ENCODE peak calls at places on chromosomes 12 and 14, in four cellular contexts. M is upper lobe of left lung, A is HL-60, E is astrocyte of the spinal cord. F is an unnamed sample.

GRCh38 chr12:118525216-118525615 is 148.9 kb downstream of the SUDS3 start:
- DNase-seq in M (no peak), A (no peak), E (no peak), F (no peak)

GRCh38 chr12:55712154-55712553 is 3.7 kb upstream of the BLOC1S1 start:
- DNase-seq in M (no peak), A (no peak), E (no peak), F (no peak)

GRCh38 chr14:68146812-68147211 is 327.2 kb downstream of the RAD51B start:
- DNase-seq in M (no peak), A (no peak), E (peak; percentile 98), F (no peak)

GRCh38 chr12:60930146-60930545 is 1330.1 kb upstream of the USP15 start:
- DNase-seq in M (no peak), A (no peak), E (no peak), F (no peak)

GRCh38 chr12:52280319-52280795 is 5.9 kb downstream of the KRT86 start:
- DNase-seq in M (no peak), A (peak; percentile 9), E (peak; percentile 91), F (no peak)

GRCh38 chr12:459430-460258 is at the start of gene B4GALNT3:
- DNase-seq in M (peak; percentile 94), A (no peak), E (no peak), F (peak; percentile 67)

GRCh38 chr12:62537544-62537943 is 70.9 kb downstream of the MON2 start:
- DNase-seq in M (no peak), A (no peak), E (peak; percentile 83), F (no peak)

GRCh38 chr12:96882862-96883261 is 24.2 kb upstream of the NEDD1 start:
- DNase-seq in M (no peak), A (no peak), E (peak; percentile 74), F (no peak)

GRCh38 chr14:95072310-95072709 is 85.0 kb downstream of the DICER1 start:
- DNase-seq in M (no peak), A (no peak), E (no peak), F (no peak)

GRCh38 chr14:51828017-51828797 is 32.2 kb upstream of the GNG2 start:
- DNase-seq in M (no peak), A (peak; percentile 95), E (peak; percentile 71), F (peak; percentile 55)

GRCh38 chr12:54959291-54960018 is 25.1 kb downstream of the TESPA1 start:
- DNase-seq in M (no peak), A (no peak), E (no peak), F (no peak)

GRCh38 chr14:43141636-43142191 is 1365.4 kb downstream of the FSCB start:
- DNase-seq in M (peak; percentile 2), A (no peak), E (no peak), F (no peak)

GRCh38 chr14:77909911-77910310 is 110.0 kb downstream of the ADCK1 start:
- DNase-seq in M (no peak), A (no peak), E (no peak), F (no peak)

GRCh38 chr12:42144174-42144423 is 575 bp downstream of the GXYLT1 start:
- DNase-seq in M (peak; percentile 92), A (peak; percentile 21), E (no peak), F (no peak)

GRCh38 chr12:101875112-101875961 is 2.0 kb upstream of the DRAM1 start:
- DNase-seq in M (no peak), A (no peak), E (peak; percentile 34), F (no peak)

GRCh38 chr14:34297786-34298520 is 164.1 kb downstream of the SPTSSA start:
- DNase-seq in M (no peak), A (no peak), E (no peak), F (no peak)

GRCh38 chr12:127150479-127150878 is 1116.5 kb upstream of the TMEM132C start:
- DNase-seq in M (no peak), A (no peak), E (no peak), F (no peak)

GRCh38 chr14:39884091-39884490 is 451.9 kb upstream of the FBXO33 start:
- DNase-seq in M (no peak), A (no peak), E (no peak), F (no peak)

GRCh38 chr14:52873694-52874093 is 77.2 kb downstream of the FERMT2 start:
- DNase-seq in M (no peak), A (no peak), E (peak; percentile 30), F (no peak)

GRCh38 chr14:105080161-105080560 is 14.9 kb upstream of the GPR132 start:
- DNase-seq in M (no peak), A (no peak), E (no peak), F (no peak)

GRCh38 chr12:103679771-103680170 is 92.7 kb downstream of the STAB2 start:
- DNase-seq in M (no peak), A (no peak), E (no peak), F (no peak)

GRCh38 chr14:29222671-29223268 is 456.2 kb downstream of the FOXG1 start:
- DNase-seq in M (no peak), A (peak; percentile 3), E (peak; percentile 73), F (no peak)

GRCh38 chr12:66017736-66018135 is 112.8 kb downstream of the LLPH start:
- DNase-seq in M (no peak), A (no peak), E (no peak), F (no peak)

GRCh38 chr12:5706247-5706646 is 238.8 kb downstream of the ANO2 start:
- DNase-seq in M (no peak), A (no peak), E (no peak), F (no peak)

GRCh38 chr12:103279444-103279843 is 216.3 kb downstream of the C12orf42 start:
- DNase-seq in M (no peak), A (no peak), E (no peak), F (no peak)

GRCh38 chr12:105957058-105957457 is 181.7 kb downstream of the NUAK1 start:
- DNase-seq in M (no peak), A (no peak), E (no peak), F (no peak)

GRCh38 chr12:75820848-75821578 is 210.6 kb downstream of the PHLDA1 start:
- DNase-seq in M (no peak), A (no peak), E (peak; percentile 90), F (no peak)

GRCh38 chr12:117875652-117876491 is 92.9 kb downstream of the KSR2 start:
- DNase-seq in M (peak; percentile 65), A (no peak), E (peak; percentile 54), F (peak; percentile 84)

GRCh38 chr14:59101441-59101840 is 87.0 kb upstream of the DAAM1 start:
- DNase-seq in M (no peak), A (no peak), E (peak; percentile 39), F (no peak)

GRCh38 chr12:104686196-104686595 is 229.4 kb downstream of the CHST11 start:
- DNase-seq in M (no peak), A (no peak), E (peak; percentile 53), F (no peak)

GRCh38 chr12:48004039-48004940 is at the start of gene COL2A1:
- DNase-seq in M (peak; percentile 84), A (peak; percentile 24), E (peak; percentile 12), F (peak; percentile 53)

GRCh38 chr14:81529391-81529790 is 4.3 kb downstream of the SEL1L start:
- DNase-seq in M (no peak), A (no peak), E (peak; percentile 50), F (no peak)

GRCh38 chr12:124398578-124399227 is 103.8 kb downstream of the RFLNA start:
- DNase-seq in M (no peak), A (no peak), E (no peak), F (no peak)
- TF ChIP-seq CTCF in M (no peak), A (no peak), E (peak; percentile 27), F (no peak)

GRCh38 chr12:21704847-21705246 is 47.2 kb upstream of the LDHB start:
- DNase-seq in M (no peak), A (no peak), E (no peak), F (no peak)
- TF ChIP-seq CTCF in M (no peak), A (no peak), E (no peak), F (no peak)

GRCh38 chr14:64465856-64466554 is 706 bp downstream of the AKAP5 start:
- DNase-seq in M (no peak), A (no peak), E (peak; percentile 60), F (no peak)

GRCh38 chr14:64463873-64464272 is 1.4 kb upstream of the AKAP5 start:
- DNase-seq in M (no peak), A (no peak), E (no peak), F (no peak)

GRCh38 chr14:64464695-64465094 is 604 bp upstream of the AKAP5 start:
- DNase-seq in M (no peak), A (no peak), E (no peak), F (no peak)

GRCh38 chr14:64467131-64467530 is 1.8 kb downstream of the AKAP5 start:
- DNase-seq in M (no peak), A (peak; percentile 42), E (no peak), F (no peak)

GRCh38 chr14:64465208-64465821 is at the start of gene AKAP5:
- DNase-seq in M (peak; percentile 93), A (peak; percentile 1), E (peak; percentile 23), F (peak; percentile 78)
- TF ChIP-seq CTCF in M (no peak), A (no peak), E (no peak), F (no peak)

DNA sequence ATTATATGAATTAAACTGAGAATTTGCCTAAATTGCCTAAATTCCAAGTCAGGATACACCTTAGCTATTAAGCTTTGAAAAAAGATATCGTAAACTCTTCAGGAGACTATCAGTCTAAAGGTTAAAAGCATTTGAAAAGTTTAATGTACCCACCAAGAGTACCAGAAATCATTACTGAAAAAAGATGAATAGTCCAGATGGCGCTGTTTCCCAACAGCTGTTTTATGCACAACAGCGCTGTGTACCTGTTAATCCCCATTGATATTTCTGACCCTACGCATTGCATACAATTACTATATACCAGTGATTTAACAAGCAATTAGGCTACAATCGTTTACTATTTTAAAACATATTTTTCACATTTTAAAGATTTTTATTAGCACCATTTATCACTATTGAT is 185.0 kb downstream of the PLCZ1 start:
- DNase-seq in M (no peak), A (no peak), E (no peak), F (no peak)
- TF ChIP-seq CTCF in M (no peak), A (no peak), E (no peak), F (no peak)

DNA sequence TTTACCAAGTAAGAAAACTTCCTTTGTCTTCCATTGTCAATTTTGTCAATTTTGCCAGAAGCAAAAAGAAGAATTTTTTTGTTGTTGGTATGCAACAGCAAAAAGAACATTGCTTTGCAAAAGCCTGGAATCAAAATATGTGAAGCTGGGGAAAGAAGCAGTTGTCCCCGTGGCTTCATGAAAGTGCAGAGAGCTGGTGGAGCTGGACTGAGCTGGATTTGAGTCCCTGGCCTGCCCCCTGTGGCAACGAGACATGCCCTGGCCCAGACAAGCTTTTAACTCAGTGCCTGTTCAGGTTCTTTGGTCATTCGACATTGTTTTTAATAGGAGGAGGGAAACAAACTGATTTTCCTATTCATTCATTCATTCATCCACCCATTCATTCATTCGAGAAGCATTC is 70.3 kb downstream of the SLC15A4 start:
- DNase-seq in M (no peak), A (no peak), E (no peak), F (no peak)
- TF ChIP-seq CTCF in M (no peak), A (no peak), E (no peak), F (no peak)

DNA sequence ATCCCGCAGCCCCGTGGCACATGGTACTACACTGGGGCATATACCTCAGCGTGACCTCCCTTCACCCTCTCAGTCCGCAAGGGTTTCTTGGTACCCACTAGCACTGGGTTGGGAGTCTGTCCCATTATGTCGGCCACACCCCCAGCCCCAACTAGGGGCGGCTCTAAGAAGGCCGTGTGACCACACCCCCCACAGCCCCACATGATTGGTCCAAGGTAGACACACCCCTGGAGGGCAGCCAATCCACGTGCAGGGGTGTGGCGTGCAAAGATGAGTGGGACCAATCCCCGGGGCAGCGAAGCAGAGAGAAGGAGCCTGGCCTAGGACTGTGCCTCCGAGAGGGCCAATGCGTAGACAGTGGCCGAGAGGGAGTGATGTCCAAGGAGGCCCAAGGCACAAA is 34.6 kb upstream of the BEGAIN start:
- DNase-seq in M (no peak), A (no peak), E (no peak), F (no peak)
- TF ChIP-seq CTCF in M (no peak), A (no peak), E (no peak), F (no peak)

F was measured in glutamatergic neuron.